ENCODE peak calls at places on chromosomes 6 and 20, in five cellular contexts. P is left ventricle myocardium inferior; R is activated naive CD4-positive, alpha-beta T cell treated with anti-CD3 and anti-CD28 coated beads, Interleukin-2, amount 10 ng/mL, durations not matched to agents 7 days and 5 days; A is CD8-positive, alpha-beta memory T cell; E is HS-27A. F is an unnamed sample.

GRCh38 chr20:45919536-45919933 is 7.6 kb upstream of the PLTP start:
- DNase-seq in P (peak), R (no peak), A (no peak), E (no peak), F (peak)

GRCh38 chr20:11901127-11901526 is 16.6 kb upstream of the BTBD3 start:
- DNase-seq in P (no peak), R (no peak), A (no peak), E (peak), F (no peak)

GRCh38 chr6:18990313-18990978 is 603.3 kb downstream of the RNF144B start:
- DNase-seq in P (peak), R (peak), A (no peak), E (peak), F (peak)

GRCh38 chr6:20717743-20718142 is 183.5 kb downstream of the CDKAL1 start:
- DNase-seq in P (no peak), R (no peak), A (no peak), E (no peak), F (no peak)

GRCh38 chr6:158708239-158708638 is 58.4 kb downstream of the SYTL3 start:
- DNase-seq in P (peak), R (no peak), A (no peak), E (no peak), F (no peak)

GRCh38 chr6:121620002-121620740 is 184.7 kb downstream of the GJA1 start:
- DNase-seq in P (no peak), R (no peak), A (no peak), E (no peak), F (no peak)

GRCh38 chr6:104771258-104771832 is 88.4 kb downstream of the HACE1 start:
- DNase-seq in P (no peak), R (no peak), A (peak), E (no peak), F (peak)

GRCh38 chr6:34598725-34599124 is 42.6 kb upstream of the SPDEF start:
- DNase-seq in P (no peak), R (no peak), A (no peak), E (no peak), F (peak)

GRCh38 chr6:7914311-7914710 is 3.7 kb upstream of the TXNDC5 start:
- DNase-seq in P (no peak), R (no peak), A (no peak), E (no peak), F (no peak)

GRCh38 chr6:32973144-32973854 is 4.9 kb downstream of the BRD2 start:
- DNase-seq in P (no peak), R (peak), A (peak), E (no peak), F (no peak)

GRCh38 chr6:56659721-56660373 is 17.2 kb upstream of the DST start:
- DNase-seq in P (no peak), R (no peak), A (no peak), E (no peak), F (no peak)

GRCh38 chr20:10065154-10065833 is 30.5 kb downstream of the ANKEF1 start:
- DNase-seq in P (no peak), R (no peak), A (no peak), E (no peak), F (no peak)

GRCh38 chr6:132929141-132929540 is 114.8 kb downstream of the RPS12 start:
- DNase-seq in P (no peak), R (no peak), A (no peak), E (no peak), F (no peak)

GRCh38 chr20:51265366-51265765 is 242.5 kb upstream of the KCNG1 start:
- DNase-seq in P (no peak), R (no peak), A (no peak), E (no peak), F (no peak)

GRCh38 chr6:111477481-111477938 is 5.5 kb downstream of the REV3L start:
- DNase-seq in P (no peak), R (no peak), A (no peak), E (no peak), F (no peak)

GRCh38 chr6:123562677-123563076 is 74.1 kb downstream of the TRDN start:
- DNase-seq in P (no peak), R (no peak), A (no peak), E (no peak), F (no peak)

GRCh38 chr6:127972815-127973214 is 72.0 kb upstream of the THEMIS start:
- DNase-seq in P (no peak), R (no peak), A (no peak), E (no peak), F (no peak)

GRCh38 chr6:158894192-158894591 is 75.0 kb upstream of the EZR start:
- DNase-seq in P (no peak), R (no peak), A (no peak), E (peak), F (peak)

GRCh38 chr20:54680872-54681297 is 205.5 kb downstream of the DOK5 start:
- DNase-seq in P (no peak), R (peak), A (no peak), E (no peak), F (peak)

GRCh38 chr20:11807070-11807741 is 110.5 kb upstream of the BTBD3 start:
- DNase-seq in P (no peak), R (no peak), A (no peak), E (peak), F (peak)

GRCh38 chr20:1178103-1178502 is 6.7 kb downstream of the TMEM74B start:
- DNase-seq in P (no peak), R (no peak), A (no peak), E (no peak), F (no peak)

GRCh38 chr6:137754366-137754765 is 112.7 kb upstream of the TNFAIP3 start:
- DNase-seq in P (no peak), R (no peak), A (no peak), E (no peak), F (no peak)

GRCh38 chr6:47700051-47700450 is 1.7 kb downstream of the ADGRF4 start:
- DNase-seq in P (no peak), R (no peak), A (no peak), E (peak), F (no peak)

GRCh38 chr6:35213824-35214756 is at the start of gene SCUBE3:
- DNase-seq in P (peak), R (peak), A (no peak), E (no peak), F (no peak)

GRCh38 chr20:50484271-50484976 is 25.8 kb upstream of the PTPN1 start:
- DNase-seq in P (no peak), R (no peak), A (no peak), E (no peak), F (no peak)

GRCh38 chr6:13272131-13273046 is 55.9 kb downstream of the TBC1D7 start:
- DNase-seq in P (peak), R (no peak), A (no peak), E (no peak), F (no peak)

GRCh38 chr20:4573564-4574355 is 147.9 kb upstream of the PRND start:
- DNase-seq in P (no peak), R (no peak), A (no peak), E (no peak), F (peak)

GRCh38 chr6:116507324-116507723 is 4.1 kb upstream of the CALHM5 start:
- DNase-seq in P (no peak), R (no peak), A (no peak), E (no peak), F (no peak)

GRCh38 chr20:25037288-25038102 is 20.4 kb downstream of the ACSS1 start:
- DNase-seq in P (no peak), R (no peak), A (no peak), E (no peak), F (no peak)

GRCh38 chr6:20755631-20756030 is 221.4 kb downstream of the CDKAL1 start:
- DNase-seq in P (no peak), R (no peak), A (no peak), E (no peak), F (no peak)

GRCh38 chr6:118968416-118968815 is 33.5 kb upstream of the MCM9 start:
- DNase-seq in P (no peak), R (no peak), A (no peak), E (no peak), F (peak)

F was measured in fibroblast of the conjunctiva.